ENCODE peak calls at places on chromosomes 16 and 17, in seven cellular contexts. A, J, P, E, C, N and K are unnamed samples.

GRCh38 chr16:65069090-65069489 is 52.8 kb downstream of the CDH11 start:
- DNase-seq in A (no peak), J (no peak), P (no peak), E (no peak), C (peak), N (peak), K (no peak)

GRCh38 chr17:50129946-50130777 is at the start of gene SAMD14:
- DNase-seq in A (peak), J (peak), P (no peak), E (peak), C (peak), N (no peak), K (no peak)

GRCh38 chr17:64084086-64084939 is 45.6 kb downstream of the ERN1 start:
- DNase-seq in A (no peak), J (no peak), P (no peak), E (no peak), C (peak), N (no peak), K (no peak)

GRCh38 chr17:27848941-27849340 is 44.2 kb downstream of the LYRM9 start:
- DNase-seq in A (no peak), J (no peak), P (peak), E (no peak), C (no peak), N (no peak), K (no peak)

GRCh38 chr17:73359987-73360410 is 48.2 kb upstream of the CDC42EP4 start:
- DNase-seq in A (no peak), J (no peak), P (no peak), E (peak), C (no peak), N (no peak), K (peak)

GRCh38 chr17:50766222-50767023 is 895 bp downstream of the ANKRD40CL start:
- DNase-seq in A (peak), J (no peak), P (no peak), E (no peak), C (no peak), N (no peak), K (no peak)

GRCh38 chr17:43722269-43722619 is 36.3 kb downstream of the SOST start:
- DNase-seq in A (no peak), J (no peak), P (no peak), E (no peak), C (no peak), N (no peak), K (no peak)

GRCh38 chr17:78979780-78980623 is at the start of gene LGALS3BP:
- DNase-seq in A (peak), J (no peak), P (peak), E (peak), C (peak), N (peak), K (peak)

GRCh38 chr17:29146369-29146972 is 33.7 kb downstream of the MYO18A start:
- DNase-seq in A (no peak), J (no peak), P (no peak), E (no peak), C (no peak), N (no peak), K (no peak)

GRCh38 chr16:2698996-2699750 is 16.9 kb downstream of the KCTD5 start:
- DNase-seq in A (no peak), J (no peak), P (no peak), E (peak), C (no peak), N (no peak), K (no peak)

GRCh38 chr16:79598341-79599181 is 2.0 kb downstream of the MAF start:
- DNase-seq in A (peak), J (peak), P (peak), E (peak), C (peak), N (no peak), K (peak)

GRCh38 chr17:351436-351713 is 1.2 kb downstream of the RPH3AL start:
- DNase-seq in A (no peak), J (no peak), P (no peak), E (no peak), C (no peak), N (no peak), K (no peak)

GRCh38 chr17:8608001-8608400 is 22.5 kb downstream of the MYH10 start:
- DNase-seq in A (no peak), J (no peak), P (no peak), E (no peak), C (peak), N (no peak), K (no peak)

GRCh38 chr17:19753661-19754463 is 5.8 kb upstream of the ALDH3A1 start:
- DNase-seq in A (no peak), J (no peak), P (peak), E (peak), C (no peak), N (no peak), K (no peak)

GRCh38 chr17:48023408-48024148 is 14.0 kb downstream of the COPZ2 start:
- DNase-seq in A (peak), J (peak), P (peak), E (peak), C (peak), N (no peak), K (no peak)

GRCh38 chr16:57797526-57798266 is 4.6 kb downstream of the KIFC3 start:
- DNase-seq in A (no peak), J (peak), P (no peak), E (peak), C (no peak), N (no peak), K (no peak)

GRCh38 chr17:81002013-81002384 is 10.4 kb downstream of the CHMP6 start:
- DNase-seq in A (no peak), J (no peak), P (no peak), E (no peak), C (no peak), N (no peak), K (no peak)

GRCh38 chr17:81902653-81903414 is 796 bp downstream of the NPB start:
- DNase-seq in A (no peak), J (no peak), P (no peak), E (no peak), C (no peak), N (no peak), K (no peak)

GRCh38 chr17:2792541-2793169 is 3.6 kb upstream of the RAP1GAP2 start:
- DNase-seq in A (peak), J (no peak), P (no peak), E (no peak), C (no peak), N (no peak), K (no peak)

GRCh38 chr17:73255671-73256181 is 6.0 kb downstream of the CPSF4L start:
- DNase-seq in A (peak), J (peak), P (peak), E (peak), C (peak), N (no peak), K (peak)

GRCh38 chr16:4696172-4696904 is 3.0 kb downstream of the NUDT16L1 start:
- DNase-seq in A (no peak), J (no peak), P (no peak), E (peak), C (no peak), N (no peak), K (no peak)

GRCh38 chr16:85856054-85856453 is 42.9 kb upstream of the IRF8 start:
- DNase-seq in A (peak), J (no peak), P (no peak), E (no peak), C (no peak), N (no peak), K (no peak)

GRCh38 chr16:8855051-8855786 is 13.6 kb downstream of the CARHSP1 start:
- DNase-seq in A (no peak), J (no peak), P (no peak), E (no peak), C (no peak), N (no peak), K (no peak)

GRCh38 chr17:9408381-9408780 is 167.2 kb downstream of the STX8 start:
- DNase-seq in A (no peak), J (no peak), P (no peak), E (no peak), C (peak), N (no peak), K (no peak)

GRCh38 chr16:28001184-28001583 is 62.3 kb downstream of the GSG1L start:
- DNase-seq in A (no peak), J (no peak), P (no peak), E (no peak), C (no peak), N (no peak), K (no peak)

GRCh38 chr17:32264823-32265191 is 825 bp upstream of the RHBDL3 start:
- DNase-seq in A (no peak), J (no peak), P (no peak), E (no peak), C (no peak), N (no peak), K (no peak)

GRCh38 chr17:49723423-49723822 is 15.7 kb upstream of the SLC35B1 start:
- DNase-seq in A (no peak), J (no peak), P (no peak), E (peak), C (no peak), N (no peak), K (no peak)

GRCh38 chr16:1691956-1692355 is 13.9 kb downstream of the JPT2 start:
- DNase-seq in A (no peak), J (no peak), P (no peak), E (no peak), C (peak), N (no peak), K (no peak)

GRCh38 chr17:77269696-77270681 is 129.2 kb downstream of the SEC14L1 start:
- DNase-seq in A (no peak), J (no peak), P (no peak), E (no peak), C (no peak), N (no peak), K (no peak)

GRCh38 chr16:89962754-89963498 is 14.4 kb downstream of the DEF8 start:
- DNase-seq in A (no peak), J (no peak), P (no peak), E (no peak), C (no peak), N (no peak), K (no peak)

GRCh38 chr16:23999663-24000062 is 163.9 kb downstream of the PRKCB start:
- DNase-seq in A (peak), J (no peak), P (no peak), E (no peak), C (no peak), N (no peak), K (no peak)

GRCh38 chr16:46765050-46765449 is 16.9 kb upstream of the MYLK3 start:
- DNase-seq in A (no peak), J (no peak), P (no peak), E (no peak), C (peak), N (no peak), K (no peak)

GRCh38 chr17:79777844-79778503 is at the start of gene CBX2:
- DNase-seq in A (peak), J (peak), P (peak), E (peak), C (peak), N (no peak), K (peak)

GRCh38 chr16:16018705-16019104 is 69.3 kb downstream of the ABCC1 start:
- DNase-seq in A (no peak), J (no peak), P (no peak), E (no peak), C (peak), N (no peak), K (no peak)

GRCh38 chr16:11004957-11005610 is 60.7 kb downstream of the CLEC16A start:
- DNase-seq in A (no peak), J (no peak), P (no peak), E (no peak), C (peak), N (peak), K (no peak)